ENCODE peak calls at places on chromosomes 7 and 10, in five cellular contexts. Q, Z, C, L and X are unnamed samples.
A peak's percentile ranks its signal among the peaks of the same experiment; 100 is the strongest.

GRCh38 chr10:110074298-110074697 is 66.5 kb downstream of the ADD3 start:
- DNase-seq in Q (no peak), Z (no peak), C (no peak), L (no peak), X (no peak)

GRCh38 chr10:120688928-120689327 is 162.2 kb upstream of the WDR11 start:
- DNase-seq in Q (no peak), Z (no peak), C (no peak), L (no peak), X (no peak)

GRCh38 chr10:109912335-109913282 is 10.7 kb downstream of the XPNPEP1 start:
- DNase-seq in Q (peak; percentile 62), Z (no peak), C (no peak), L (no peak), X (no peak)

GRCh38 chr7:56063500-56063881 is 595 bp upstream of the SUMF2 start:
- DNase-seq in Q (no peak), Z (no peak), C (no peak), L (no peak), X (no peak)

GRCh38 chr7:116588225-116588624 is 63.4 kb downstream of the CAV1 start:
- DNase-seq in Q (no peak), Z (no peak), C (no peak), L (peak; percentile 89), X (no peak)

GRCh38 chr10:125343118-125343752 is 182.9 kb upstream of the CTBP2 start:
- DNase-seq in Q (peak; percentile 4), Z (peak; percentile 20), C (peak; percentile 8), L (peak; percentile 56), X (no peak)

GRCh38 chr10:4354382-4354812 is 471.6 kb upstream of the AKR1E2 start:
- DNase-seq in Q (no peak), Z (no peak), C (no peak), L (peak; percentile 80), X (no peak)

GRCh38 chr7:149681274-149681673 is 92.1 kb downstream of the ZNF467 start:
- DNase-seq in Q (no peak), Z (no peak), C (no peak), L (no peak), X (no peak)

GRCh38 chr7:148915211-148915610 is 31.1 kb upstream of the EZH2 start:
- DNase-seq in Q (no peak), Z (no peak), C (no peak), L (no peak), X (no peak)

GRCh38 chr10:118101501-118101900 is 54.8 kb upstream of the RAB11FIP2 start:
- DNase-seq in Q (no peak), Z (no peak), C (no peak), L (peak; percentile 4), X (no peak)

GRCh38 chr10:17428616-17429097 is 25.7 kb downstream of the ST8SIA6 start:
- DNase-seq in Q (no peak), Z (no peak), C (no peak), L (no peak), X (no peak)

GRCh38 chr7:98329974-98330373 is 48.5 kb downstream of the BRI3 start:
- DNase-seq in Q (no peak), Z (no peak), C (no peak), L (no peak), X (no peak)

GRCh38 chr10:4450981-4451501 is 375.0 kb upstream of the AKR1E2 start:
- DNase-seq in Q (no peak), Z (no peak), C (peak; percentile 74), L (peak; percentile 86), X (no peak)

GRCh38 chr10:32786968-32787367 is 171.1 kb downstream of the ITGB1 start:
- DNase-seq in Q (no peak), Z (no peak), C (no peak), L (no peak), X (no peak)

GRCh38 chr7:98354511-98355249 is 46.2 kb downstream of the BAIAP2L1 start:
- DNase-seq in Q (no peak), Z (no peak), C (peak; percentile 13), L (peak; percentile 95), X (no peak)

GRCh38 chr7:17968791-17969715 is 28.8 kb upstream of the SNX13 start:
- DNase-seq in Q (no peak), Z (no peak), C (no peak), L (no peak), X (no peak)

GRCh38 chr10:5607594-5607993 is 58.8 kb downstream of the ASB13 start:
- DNase-seq in Q (no peak), Z (no peak), C (no peak), L (no peak), X (no peak)

GRCh38 chr7:150799741-150800575 is at the start of gene TMEM176B:
- DNase-seq in Q (peak; percentile 67), Z (peak; percentile 31), C (no peak), L (no peak), X (no peak)

GRCh38 chr7:42831051-42831952 is 80.6 kb downstream of the C7orf25 start:
- DNase-seq in Q (no peak), Z (peak; percentile 9), C (peak; percentile 31), L (peak; percentile 53), X (no peak)

GRCh38 chr10:107803541-107803940 is 639.0 kb upstream of the SORCS1 start:
- DNase-seq in Q (no peak), Z (no peak), C (no peak), L (no peak), X (no peak)

GRCh38 chr10:49355221-49355620 is 40.7 kb downstream of the DRGX start:
- DNase-seq in Q (no peak), Z (no peak), C (no peak), L (no peak), X (no peak)

GRCh38 chr10:31578181-31578852 is 259.3 kb downstream of the ZEB1 start:
- DNase-seq in Q (peak; percentile 0), Z (no peak), C (no peak), L (no peak), X (no peak)

GRCh38 chr10:124388823-124389612 is 29.7 kb downstream of the OAT start:
- DNase-seq in Q (peak; percentile 51), Z (peak; percentile 81), C (peak; percentile 72), L (peak; percentile 84), X (peak; percentile 29)

GRCh38 chr10:96858038-96858705 is 26.1 kb downstream of the LCOR start:
- DNase-seq in Q (no peak), Z (no peak), C (no peak), L (peak; percentile 23), X (no peak)

GRCh38 chr7:128867842-128868623 is 5.4 kb downstream of the ATP6V1F start:
- DNase-seq in Q (peak; percentile 82), Z (peak; percentile 88), C (no peak), L (no peak), X (no peak)

GRCh38 chr10:122555431-122555830 is 5.1 kb upstream of the DMBT1 start:
- DNase-seq in Q (no peak), Z (peak; percentile 67), C (no peak), L (no peak), X (no peak)

GRCh38 chr7:117588352-117588794 is 108.5 kb downstream of the CFTR start:
- DNase-seq in Q (peak; percentile 34), Z (no peak), C (no peak), L (no peak), X (no peak)

GRCh38 chr10:123160311-123160980 is 6.2 kb downstream of the BUB3 start:
- DNase-seq in Q (no peak), Z (no peak), C (no peak), L (no peak), X (no peak)

GRCh38 chr10:125262414-125262813 is 102.1 kb upstream of the CTBP2 start:
- DNase-seq in Q (no peak), Z (no peak), C (no peak), L (no peak), X (no peak)

GRCh38 chr10:3361640-3362039 is 189.1 kb upstream of the PITRM1 start:
- DNase-seq in Q (no peak), Z (no peak), C (no peak), L (no peak), X (no peak)

GRCh38 chr7:100914879-100915442 is 19.3 kb upstream of the ACHE start:
- DNase-seq in Q (no peak), Z (no peak), C (no peak), L (peak; percentile 25), X (no peak)

GRCh38 chr10:74437822-74438221 is 286.8 kb downstream of the ADK start:
- DNase-seq in Q (no peak), Z (no peak), C (no peak), L (peak; percentile 76), X (no peak)